ENCODE peak calls at places on chromosome 20, in ten cellular contexts. S is brain microvascular endothelial cell; F is kidney; N is dorsolateral prefrontal cortex; G is Peyer's patch; R is NT2/D1; M is astrocyte of the spinal cord; W is effector memory CD4-positive, alpha-beta T cell; B is GM23338; J is cardiac fibroblast. C is an unnamed sample.
A peak's percentile ranks its signal among the peaks of the same experiment; 100 is the strongest.

GRCh38 chr20:63568986-63569949 is 4.8 kb downstream of the HELZ2 start:
- DNase-seq in N (no peak), F (no peak), S (no peak), G (no peak), W (no peak), M (no peak), R (no peak), B (no peak), J (no peak), C (no peak)

GRCh38 chr20:47561175-47561574 is 59.5 kb downstream of the NCOA3 start:
- DNase-seq in N (no peak), W (no peak), F (no peak), G (no peak), S (no peak), B (no peak), R (no peak), J (peak; percentile 50), M (peak; percentile 35), C (peak; percentile 37)

GRCh38 chr20:47605673-47606413 is 104.2 kb downstream of the NCOA3 start:
- DNase-seq in W (no peak), M (no peak), G (no peak), J (no peak), B (no peak), F (no peak), S (no peak), R (no peak), N (no peak), C (no peak)

GRCh38 chr20:33668087-33668790 is 1.5 kb downstream of the ACTL10 start:
- DNase-seq in G (peak; percentile 76), W (peak; percentile 67), J (no peak), F (peak; percentile 93), S (no peak), B (peak; percentile 91), R (no peak), M (peak; percentile 71), N (no peak), C (peak; percentile 85)

GRCh38 chr20:21510995-21511394 is 2.9 kb downstream of the NKX2-2 start:
- DNase-seq in G (no peak), R (no peak), W (no peak), J (no peak), N (no peak), B (no peak), S (no peak), F (no peak), M (no peak), C (no peak)

GRCh38 chr20:22763257-22763906 is 179.0 kb upstream of the FOXA2 start:
- DNase-seq in R (no peak), B (no peak), G (no peak), N (no peak), M (peak; percentile 14), J (peak; percentile 49), F (peak; percentile 78), S (peak; percentile 47), W (no peak), C (peak; percentile 40)

GRCh38 chr20:62142252-62143117 is 709 bp downstream of the PSMA7 start:
- DNase-seq in M (peak; percentile 7), R (no peak), B (peak; percentile 43), G (peak; percentile 24), J (peak; percentile 21), F (no peak), S (no peak), N (peak; percentile 35), W (no peak), C (peak; percentile 47)

GRCh38 chr20:48075591-48076174 is 290.4 kb upstream of the SULF2 start:
- DNase-seq in G (no peak), M (no peak), N (no peak), B (no peak), F (no peak), J (no peak), S (no peak), W (no peak), R (no peak), C (peak; percentile 25)

GRCh38 chr20:34921436-34921835 is 34.2 kb downstream of the GSS start:
- DNase-seq in M (no peak), W (no peak), B (no peak), R (no peak), F (no peak), N (no peak), G (no peak), S (no peak), J (peak; percentile 35), C (peak; percentile 44)

GRCh38 chr20:58612021-58612700 is 38.9 kb upstream of the STX16 start:
- DNase-seq in B (no peak), S (no peak), F (no peak), N (no peak), M (peak; percentile 55), J (peak; percentile 57), G (no peak), R (no peak), W (no peak), C (no peak)

GRCh38 chr20:64223526-64224067 is 32.0 kb upstream of the PCMTD2 start:
- DNase-seq in F (no peak), R (peak; percentile 72), S (no peak), M (peak; percentile 24), J (peak; percentile 28), G (no peak), B (peak; percentile 92), W (no peak), N (no peak), C (no peak)

DNA sequence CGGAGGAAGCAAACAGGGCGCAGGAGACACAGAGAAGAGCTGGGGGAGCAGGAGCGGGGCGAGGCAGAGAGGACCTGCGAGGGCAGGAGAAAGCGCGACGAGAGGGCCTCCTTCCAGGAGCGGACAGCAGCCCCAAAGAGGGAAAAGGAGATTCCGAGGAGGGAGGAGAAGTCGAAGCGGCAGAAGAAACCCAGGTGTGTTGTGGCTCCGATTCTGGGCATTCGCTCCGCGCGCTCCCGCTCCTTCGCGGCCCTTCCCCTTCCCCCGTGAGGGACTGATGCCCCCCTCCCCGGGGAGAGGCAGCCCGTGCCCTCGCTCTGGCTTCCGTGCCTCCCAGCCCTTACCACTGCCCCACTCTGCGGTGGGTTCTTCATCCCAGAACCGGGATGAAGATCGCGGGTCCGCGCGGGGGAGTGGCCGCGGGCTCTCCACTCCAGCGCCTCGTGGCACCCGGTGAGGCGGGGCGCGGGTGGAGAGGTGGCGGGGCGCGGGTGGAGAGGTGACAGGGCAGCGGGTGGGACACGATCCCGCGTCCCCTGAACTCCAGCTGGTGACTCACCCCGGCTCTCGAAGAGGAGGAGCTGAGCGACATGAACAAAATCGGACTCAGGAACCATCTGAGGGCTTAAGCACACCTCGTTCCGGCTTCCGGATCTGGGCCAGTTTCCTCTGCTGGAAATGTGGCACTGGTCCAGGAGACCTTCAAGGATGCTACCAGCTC is 22.4 kb downstream of the TMC2 start:
- DNase-seq in B (peak; percentile 15), F (no peak), G (no peak), R (no peak), W (no peak), N (no peak), M (no peak), S (no peak), J (no peak), C (peak; percentile 38)
- H3K4me3 ChIP-seq in B (peak overlapping the region; percentile 70), F (no peak overlapping the region), G (no peak overlapping the region), R (peak overlapping the region; percentile 42), W (no peak overlapping the region), N (peak overlapping the region; percentile 35), M (no peak overlapping the region), S (no peak overlapping the region), J (no peak overlapping the region), C (no peak overlapping the region)

GRCh38 chr20:49286689-49287551 is 9.1 kb upstream of the ZNFX1 start:
- DNase-seq in G (no peak), W (no peak), J (peak; percentile 38), S (no peak), R (no peak), N (no peak), B (peak; percentile 56), M (no peak), F (no peak), C (peak; percentile 38)
- H3K4me3 ChIP-seq in G (no peak overlapping the region), W (no peak overlapping the region), J (no peak overlapping the region), S (no peak overlapping the region), R (no peak overlapping the region), N (no peak overlapping the region), B (peak overlapping the region; percentile 100), M (no peak overlapping the region), F (no peak overlapping the region), C (no peak overlapping the region)

GRCh38 chr20:44745560-44746366 is at the start of gene KCNK15:
- DNase-seq in F (peak; percentile 85), M (no peak), N (peak; percentile 55), R (no peak), S (no peak), G (no peak), J (peak; percentile 13), W (no peak), B (peak; percentile 73), C (peak; percentile 71)

GRCh38 chr20:44746367-44747165 is 901 bp downstream of the KCNK15 start:
- DNase-seq in N (no peak), R (no peak), G (no peak), J (no peak), W (no peak), B (peak; percentile 52), S (no peak), M (no peak), F (peak; percentile 82), C (peak; percentile 40)

GRCh38 chr20:44748005-44748370 is 2.3 kb downstream of the KCNK15 start:
- DNase-seq in B (no peak), N (no peak), J (peak; percentile 22), W (no peak), S (no peak), F (no peak), R (no peak), G (no peak), M (no peak), C (peak; percentile 34)

GRCh38 chr20:44745122-44745521 is 543 bp upstream of the KCNK15 start:
- DNase-seq in M (no peak), N (no peak), B (no peak), J (no peak), G (no peak), S (no peak), W (no peak), R (no peak), F (no peak), C (no peak)

GRCh38 chr20:44747166-44748004 is 1.7 kb downstream of the KCNK15 start:
- DNase-seq in J (peak; percentile 82), S (peak; percentile 73), R (peak; percentile 84), G (peak; percentile 47), N (peak; percentile 82), M (peak; percentile 69), W (peak; percentile 21), B (peak; percentile 97), F (peak; percentile 91), C (peak; percentile 82)
- H3K4me3 ChIP-seq in J (no peak overlapping the region), S (no peak overlapping the region), R (no peak overlapping the region), G (no peak overlapping the region), N (no peak overlapping the region), M (no peak overlapping the region), W (no peak overlapping the region), B (no peak overlapping the region), F (no peak overlapping the region), C (peak overlapping the region; percentile 76)

DNA sequence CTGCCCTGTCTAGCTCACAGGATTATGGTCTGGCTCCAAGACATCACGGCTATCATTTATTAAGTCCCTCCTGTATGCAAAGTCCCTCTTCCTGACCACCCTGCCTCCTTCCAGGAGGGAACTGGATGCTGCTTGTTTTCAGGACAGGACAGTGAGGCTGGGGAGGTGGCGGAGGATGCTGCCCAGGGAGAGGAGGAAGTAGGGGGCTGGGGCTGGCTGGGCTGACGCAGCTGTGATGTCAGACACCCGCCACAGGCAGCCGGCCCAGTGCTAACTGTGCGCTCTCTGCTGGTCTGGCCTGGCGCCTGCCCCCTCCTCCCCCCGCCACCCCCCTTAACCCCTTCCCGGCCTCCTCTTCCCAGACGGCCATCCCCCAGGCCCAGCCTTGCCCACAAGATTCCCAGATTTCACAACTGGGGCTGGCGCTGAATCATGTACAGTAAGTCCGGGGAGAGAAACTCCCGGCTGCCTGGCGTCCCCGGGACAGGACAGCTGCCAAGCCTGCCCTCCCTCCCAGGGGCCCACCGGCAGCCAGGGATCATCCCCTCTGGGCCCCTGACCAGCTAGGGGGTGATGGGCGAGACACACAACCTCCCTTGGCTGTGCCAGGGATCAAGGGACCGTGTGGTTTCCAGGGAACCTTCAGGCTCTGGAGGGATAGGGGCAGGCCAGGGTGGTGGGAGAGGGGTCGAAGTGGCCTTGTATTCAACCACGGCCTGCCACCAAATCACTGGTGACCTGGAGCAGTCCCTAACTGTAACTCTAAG is 118.1 kb downstream of the CEBPB start:
- DNase-seq in G (peak; percentile 42), S (peak; percentile 93), B (peak; percentile 67), W (no peak), R (no peak), F (peak; percentile 96), J (peak; percentile 99), M (peak; percentile 96), N (peak; percentile 56), C (peak; percentile 97)
- H3K4me3 ChIP-seq in G (no peak overlapping the region), S (peak overlapping the region; percentile 20), B (no peak overlapping the region), W (no peak overlapping the region), R (peak overlapping the region; percentile 27), F (no peak overlapping the region), J (no peak overlapping the region), M (peak overlapping the region; percentile 4), N (no peak overlapping the region), C (peak overlapping the region; percentile 27)